ENCODE peak calls at places on chromosomes 11 and 22, in eight cellular contexts. K, J, D, H, G, N, A and Y are unnamed samples.

GRCh38 chr11:109291553-109291952 is 130.4 kb upstream of the C11orf87 start:
- DNase-seq in N (no peak), A (no peak), D (no peak), J (no peak), K (no peak), G (no peak), H (no peak), Y (no peak)

GRCh38 chr11:655036-655726 is 18.1 kb downstream of the DRD4 start:
- DNase-seq in A (no peak), K (no peak), D (no peak), J (no peak), H (peak), G (no peak), N (no peak), Y (no peak)

GRCh38 chr11:36273110-36273509 is 16.1 kb downstream of the COMMD9 start:
- DNase-seq in A (no peak), N (peak), H (no peak), D (no peak), G (no peak), J (no peak), K (peak), Y (no peak)

GRCh38 chr22:37353839-37354238 is 71.5 kb downstream of the CYTH4 start:
- DNase-seq in K (no peak), G (no peak), J (no peak), H (no peak), A (no peak), D (no peak), N (no peak), Y (no peak)

GRCh38 chr22:28817919-28818859 is 17.8 kb upstream of the XBP1 start:
- DNase-seq in J (no peak), N (no peak), D (no peak), H (peak), G (peak), A (no peak), K (no peak), Y (no peak)

GRCh38 chr11:43923327-43924111 is 18.9 kb upstream of the C11orf96 start:
- DNase-seq in A (peak), J (peak), H (no peak), N (no peak), G (peak), D (peak), K (peak), Y (no peak)

GRCh38 chr11:57321388-57321995 is 3.3 kb downstream of the TNKS1BP1 start:
- DNase-seq in H (no peak), G (no peak), K (no peak), J (no peak), A (no peak), N (no peak), D (no peak), Y (no peak)

GRCh38 chr11:122220321-122220720 is 104.3 kb upstream of the BLID start:
- DNase-seq in J (no peak), N (no peak), A (no peak), G (no peak), D (no peak), H (no peak), K (no peak), Y (no peak)

GRCh38 chr22:37601540-37602442 is 6.8 kb upstream of the GGA1 start:
- DNase-seq in K (no peak), N (no peak), A (no peak), G (no peak), H (peak), J (no peak), D (no peak), Y (no peak)

GRCh38 chr11:83778598-83778997 is 492.4 kb upstream of the CCDC90B start:
- DNase-seq in A (no peak), K (no peak), H (no peak), N (no peak), D (no peak), J (no peak), G (no peak), Y (no peak)

GRCh38 chr11:79538775-79539174 is 97.9 kb upstream of the TENM4 start:
- DNase-seq in G (no peak), K (no peak), H (no peak), J (no peak), D (no peak), N (no peak), A (no peak), Y (no peak)

GRCh38 chr11:112797653-112798293 is 163.4 kb upstream of the NCAM1 start:
- DNase-seq in D (no peak), A (no peak), K (no peak), N (no peak), H (peak), J (no peak), G (no peak), Y (peak)

GRCh38 chr22:19377565-19378361 is 53.8 kb downstream of the HIRA start:
- DNase-seq in G (no peak), J (peak), H (no peak), K (no peak), A (no peak), N (peak), D (no peak), Y (no peak)

GRCh38 chr22:22392131-22392530 is 116.4 kb downstream of the ZNF280B start:
- DNase-seq in K (peak), D (no peak), J (no peak), N (peak), G (no peak), A (no peak), H (no peak), Y (no peak)

GRCh38 chr11:123111465-123111864 is 49.5 kb upstream of the HSPA8 start:
- DNase-seq in H (peak), D (no peak), A (no peak), K (no peak), J (no peak), G (no peak), N (no peak), Y (no peak)

GRCh38 chr11:117701781-117702180 is 95.2 kb downstream of the DSCAML1 start:
- DNase-seq in N (no peak), K (no peak), H (no peak), A (no peak), G (no peak), J (no peak), D (no peak), Y (no peak)

GRCh38 chr11:35367491-35367890 is 51.9 kb downstream of the SLC1A2 start:
- DNase-seq in A (no peak), G (no peak), J (no peak), N (no peak), H (no peak), D (peak), K (no peak), Y (no peak)

GRCh38 chr11:103676413-103676812 is 360.0 kb upstream of the DDI1 start:
- DNase-seq in D (no peak), G (no peak), K (no peak), J (no peak), H (no peak), A (no peak), N (no peak), Y (no peak)

GRCh38 chr11:3340025-3340424 is 38.9 kb downstream of the ZNF195 start:
- DNase-seq in D (peak), A (no peak), N (no peak), G (no peak), K (no peak), H (no peak), J (no peak), Y (no peak)

GRCh38 chr22:48705159-48705916 is 1122.3 kb downstream of the BRD1 start:
- DNase-seq in A (no peak), N (no peak), H (no peak), J (no peak), D (no peak), K (no peak), G (peak), Y (no peak)

GRCh38 chr22:33888821-33889220 is 31.5 kb downstream of the LARGE1 start:
- DNase-seq in J (no peak), H (no peak), K (no peak), N (no peak), D (no peak), A (no peak), G (no peak), Y (no peak)

GRCh38 chr11:134513585-134514120 is 101.6 kb upstream of the B3GAT1 start:
- DNase-seq in A (no peak), J (peak), N (peak), G (peak), H (no peak), D (no peak), K (no peak), Y (no peak)

GRCh38 chr11:20020716-20021115 is 139.6 kb downstream of the DBX1 start:
- DNase-seq in N (no peak), J (no peak), A (no peak), D (no peak), H (no peak), G (no peak), K (no peak), Y (no peak)

GRCh38 chr11:107018274-107018901 is at the start of gene GUCY1A2:
- DNase-seq in N (no peak), H (no peak), K (no peak), G (peak), J (no peak), A (no peak), D (no peak), Y (peak)

GRCh38 chr11:85536438-85536837 is 90.7 kb downstream of the DLG2 start:
- DNase-seq in K (no peak), N (no peak), D (no peak), A (no peak), H (no peak), J (no peak), G (peak), Y (no peak)

GRCh38 chr22:49052560-49052959 is 775.1 kb downstream of the BRD1 start:
- DNase-seq in N (no peak), K (no peak), J (peak), A (no peak), D (no peak), H (no peak), G (no peak), Y (no peak)

GRCh38 chr11:35791088-35791958 is 128.7 kb downstream of the TRIM44 start:
- DNase-seq in J (no peak), G (no peak), H (no peak), N (no peak), K (no peak), D (peak), A (no peak), Y (no peak)

GRCh38 chr22:25838960-25839741 is 97.2 kb downstream of the MYO18B start:
- DNase-seq in J (no peak), H (no peak), K (no peak), G (no peak), N (peak), D (no peak), A (no peak), Y (no peak)

GRCh38 chr11:7787239-7787638 is 9.5 kb downstream of the OR5P2 start:
- DNase-seq in N (no peak), K (no peak), D (no peak), H (no peak), J (no peak), A (no peak), G (no peak), Y (no peak)

GRCh38 chr11:127074151-127074761 is 73.7 kb upstream of the KIRREL3 start:
- DNase-seq in H (peak), J (no peak), A (no peak), D (peak), G (no peak), K (no peak), N (no peak), Y (peak)

GRCh38 chr22:45974498-45974897 is 2.5 kb downstream of the WNT7B start:
- DNase-seq in G (no peak), K (no peak), N (no peak), A (no peak), D (no peak), J (no peak), H (peak), Y (no peak)

GRCh38 chr11:118820412-118821357 is 29.7 kb upstream of the DDX6 start:
- DNase-seq in G (peak), D (no peak), H (peak), K (peak), A (peak), N (peak), J (peak), Y (no peak)

GRCh38 chr11:104997288-104997687 is 25.7 kb downstream of the CASP5 start:
- DNase-seq in N (no peak), K (no peak), D (no peak), H (no peak), A (no peak), J (no peak), G (no peak), Y (no peak)
- TF ChIP-seq CTCF in N (no peak), K (peak), D (no peak), H (no peak), A (no peak), J (no peak), G (no peak), Y (no peak)

GRCh38 chr11:17458268-17458667 is 18.4 kb downstream of the ABCC8 start:
- DNase-seq in H (no peak), D (no peak), N (no peak), A (no peak), K (no peak), G (no peak), J (no peak), Y (peak)

GRCh38 chr11:17457361-17458104 is 19.1 kb downstream of the ABCC8 start:
- DNase-seq in A (no peak), D (no peak), G (no peak), J (no peak), N (no peak), H (no peak), K (no peak), Y (no peak)

GRCh38 chr11:17459211-17459610 is 17.4 kb downstream of the ABCC8 start:
- DNase-seq in G (no peak), K (no peak), N (no peak), H (no peak), J (no peak), A (no peak), D (no peak), Y (no peak)

GRCh38 chr11:17462940-17463339 is 13.7 kb downstream of the ABCC8 start:
- DNase-seq in K (no peak), D (no peak), N (no peak), H (no peak), J (no peak), G (no peak), A (no peak), Y (no peak)

GRCh38 chr11:17460406-17460805 is 16.2 kb downstream of the ABCC8 start:
- DNase-seq in J (no peak), N (no peak), A (no peak), G (no peak), K (no peak), H (no peak), D (no peak), Y (no peak)
- TF ChIP-seq CTCF in J (no peak), N (no peak), A (no peak), G (no peak), K (no peak), H (no peak), D (no peak), Y (no peak)

GRCh38 chr11:60914620-60915249 is 777 bp downstream of the TMEM109 start:
- DNase-seq in K (no peak), H (peak), A (no peak), N (no peak), J (no peak), D (no peak), G (peak), Y (peak)

GRCh38 chr11:60913793-60914619 is at the start of gene TMEM109:
- DNase-seq in K (peak), N (peak), D (peak), A (peak), H (peak), G (peak), J (peak), Y (peak)

GRCh38 chr11:60917267-60917666 is 3.3 kb downstream of the TMEM109 start:
- DNase-seq in J (no peak), D (no peak), G (no peak), K (no peak), A (no peak), N (no peak), H (no peak), Y (no peak)

GRCh38 chr11:60916669-60917206 is 2.8 kb downstream of the TMEM109 start:
- DNase-seq in A (no peak), D (no peak), G (peak), N (peak), K (no peak), H (no peak), J (no peak), Y (no peak)

GRCh38 chr11:60915250-60915914 is 1.4 kb downstream of the TMEM109 start:
- DNase-seq in K (peak), H (peak), N (peak), A (peak), D (no peak), J (peak), G (peak), Y (peak)
- TF ChIP-seq CTCF in K (peak), H (no peak), N (no peak), A (peak), D (peak), J (peak), G (peak), Y (no peak)

GRCh38 chr22:24758164-24758799 is 16.2 kb downstream of the PIWIL3 start:
- DNase-seq in N (no peak), H (peak), A (peak), J (peak), D (peak), K (no peak), G (no peak), Y (peak)
- TF ChIP-seq CTCF in N (no peak), H (peak), A (peak), J (peak), D (peak), K (peak), G (peak), Y (peak)

GRCh38 chr11:69166186-69167115 is 10.7 kb downstream of the SMIM38 start:
- DNase-seq in A (no peak), J (peak), D (peak), G (no peak), H (peak), K (no peak), N (no peak), Y (no peak)
- TF ChIP-seq CTCF in A (no peak), J (peak), D (peak), G (no peak), H (peak), K (no peak), N (no peak), Y (no peak)

GRCh38 chr11:120248551-120249278 is 8.8 kb downstream of the POU2F3 start:
- DNase-seq in D (no peak), A (no peak), N (no peak), K (no peak), J (no peak), G (no peak), H (no peak), Y (no peak)
- TF ChIP-seq CTCF in D (no peak), A (no peak), N (no peak), K (no peak), J (no peak), G (no peak), H (no peak), Y (no peak)

GRCh38 chr11:17736921-17737817 is 2.6 kb downstream of the KCNC1 start:
- DNase-seq in A (no peak), N (no peak), G (peak), D (no peak), H (no peak), K (no peak), J (no peak), Y (no peak)

GRCh38 chr11:17738350-17739207 is 4.0 kb downstream of the KCNC1 start:
- DNase-seq in H (no peak), G (peak), D (no peak), N (no peak), J (no peak), A (no peak), K (no peak), Y (no peak)

GRCh38 chr11:17734418-17734911 is at the start of gene KCNC1:
- DNase-seq in H (peak), N (no peak), G (peak), J (no peak), D (no peak), K (no peak), A (no peak), Y (peak)

GRCh38 chr11:17734986-17735822 is 623 bp downstream of the KCNC1 start:
- DNase-seq in J (peak), H (peak), A (peak), N (no peak), D (peak), K (no peak), G (peak), Y (peak)

DNA sequence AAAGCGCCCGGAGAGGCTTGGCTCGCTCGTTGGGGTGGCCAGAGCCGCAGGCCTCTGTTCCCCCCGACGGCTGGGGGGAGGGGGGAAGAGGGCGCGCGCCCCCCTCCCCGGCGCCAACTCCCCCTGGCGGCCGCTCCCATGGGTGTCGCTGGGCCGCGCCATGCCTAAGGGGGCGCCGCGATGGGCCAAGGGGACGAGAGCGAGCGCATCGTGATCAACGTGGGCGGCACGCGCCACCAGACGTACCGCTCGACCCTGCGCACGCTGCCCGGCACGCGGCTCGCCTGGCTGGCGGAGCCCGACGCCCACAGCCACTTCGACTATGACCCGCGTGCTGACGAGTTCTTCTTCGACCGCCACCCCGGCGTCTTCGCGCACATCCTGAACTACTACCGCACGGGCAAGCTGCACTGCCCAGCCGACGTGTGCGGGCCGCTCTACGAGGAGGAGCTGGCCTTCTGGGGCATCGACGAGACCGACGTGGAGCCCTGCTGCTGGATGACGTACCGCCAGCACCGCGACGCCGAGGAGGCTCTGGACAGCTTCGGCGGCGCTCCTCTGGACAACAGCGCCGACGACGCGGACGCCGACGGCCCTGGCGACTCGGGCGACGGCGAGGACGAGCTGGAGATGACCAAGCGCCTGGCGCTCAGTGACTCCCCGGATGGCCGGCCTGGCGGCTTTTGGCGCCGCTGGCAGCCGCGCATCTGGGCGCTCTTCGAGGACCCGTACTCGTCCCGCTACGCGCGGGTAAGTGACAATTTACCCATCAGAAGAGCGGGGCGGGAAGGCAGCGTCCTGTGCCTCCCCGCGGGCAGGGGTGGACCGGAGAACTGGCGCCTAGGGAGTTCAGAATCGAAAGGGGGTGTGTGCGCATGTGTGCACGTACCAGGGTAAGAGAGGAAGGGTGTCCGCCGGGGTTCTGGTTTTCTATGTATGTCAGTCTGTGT is 1.5 kb downstream of the KCNC1 start:
- DNase-seq in G (peak), A (no peak), N (no peak), H (no peak), D (no peak), J (no peak), K (no peak), Y (no peak)
- TF ChIP-seq CTCF in G (no peak), A (no peak), N (no peak), H (no peak), D (peak), J (no peak), K (peak), Y (peak)

GRCh38 chr22:38724926-38725571 is 19.3 kb downstream of the GTPBP1 start:
- DNase-seq in A (no peak), H (peak), J (no peak), K (no peak), N (no peak), D (no peak), G (no peak), Y (peak)
- TF ChIP-seq CTCF in A (peak), H (peak), J (no peak), K (peak), N (no peak), D (peak), G (peak), Y (no peak)